ENCODE peak calls at places on chromosomes 16 and 17, in six cellular contexts. U is A673, B is PC-3, O is neural progenitor cell, Z is GM23338, J is fibroblast of lung. D is an unnamed sample.

GRCh38 chr17:31610301-31610910 is 218.9 kb downstream of the RAB11FIP4 start:
- DNase-seq in U (no peak), B (no peak), O (no peak), Z (peak; percentile 45), J (no peak), D (no peak)

GRCh38 chr16:19389246-19389645 is 28.4 kb upstream of the TMC5 start:
- DNase-seq in U (peak; percentile 53), B (peak; percentile 49), O (peak; percentile 73), Z (peak; percentile 89), J (no peak), D (peak; percentile 46)

GRCh38 chr17:27798376-27798775 is 2.0 kb downstream of the NOS2 start:
- DNase-seq in U (no peak), B (no peak), O (no peak), Z (no peak), J (no peak), D (no peak)

GRCh38 chr17:74642556-74642955 is 19.0 kb upstream of the CD300E start:
- DNase-seq in U (no peak), B (no peak), O (no peak), Z (no peak), J (no peak), D (no peak)

GRCh38 chr17:57986841-57987581 is 1.0 kb downstream of the VEZF1 start:
- DNase-seq in U (peak; percentile 73), B (peak; percentile 74), O (peak; percentile 78), Z (peak; percentile 62), J (peak; percentile 72), D (peak; percentile 56)

GRCh38 chr16:68776821-68777485 is 39.9 kb downstream of the CDH1 start:
- DNase-seq in U (no peak), B (no peak), O (no peak), Z (no peak), J (no peak), D (no peak)

GRCh38 chr17:16287563-16288027 is 65.7 kb downstream of the CENPV start:
- DNase-seq in U (no peak), B (peak; percentile 55), O (no peak), Z (no peak), J (peak; percentile 79), D (no peak)

GRCh38 chr17:58756246-58757161 is 850 bp downstream of the PPM1E start:
- DNase-seq in U (peak; percentile 33), B (no peak), O (peak; percentile 61), Z (peak; percentile 48), J (no peak), D (no peak)

GRCh38 chr16:58044266-58045019 is 18.9 kb downstream of the MMP15 start:
- DNase-seq in U (no peak), B (no peak), O (no peak), Z (no peak), J (no peak), D (no peak)

GRCh38 chr16:3776316-3776715 is 59.0 kb upstream of the TRAP1 start:
- DNase-seq in U (no peak), B (no peak), O (no peak), Z (no peak), J (no peak), D (no peak)

DNA sequence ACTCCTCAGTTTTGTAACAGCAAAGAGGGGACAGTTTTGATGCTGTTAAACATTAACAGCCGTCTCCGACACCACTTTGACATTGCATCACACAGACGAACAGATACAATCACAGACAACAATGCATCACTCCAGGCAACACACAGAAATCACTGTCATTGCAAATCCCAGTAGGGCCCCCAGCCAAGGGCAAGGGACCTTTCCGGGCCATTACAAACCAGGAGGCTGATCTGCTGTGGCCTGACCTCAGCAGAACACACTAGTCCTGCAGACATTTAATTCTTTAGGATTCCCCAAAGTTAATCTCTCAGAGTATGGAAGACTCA is 136.2 kb upstream of the RCVRN start:
- DNase-seq in U (no peak), B (no peak), O (no peak), Z (no peak), J (no peak), D (no peak)
- TF ChIP-seq CTCF in U (no peak), B (no peak), O (no peak), Z (no peak), J (no peak), D (no peak)

DNA sequence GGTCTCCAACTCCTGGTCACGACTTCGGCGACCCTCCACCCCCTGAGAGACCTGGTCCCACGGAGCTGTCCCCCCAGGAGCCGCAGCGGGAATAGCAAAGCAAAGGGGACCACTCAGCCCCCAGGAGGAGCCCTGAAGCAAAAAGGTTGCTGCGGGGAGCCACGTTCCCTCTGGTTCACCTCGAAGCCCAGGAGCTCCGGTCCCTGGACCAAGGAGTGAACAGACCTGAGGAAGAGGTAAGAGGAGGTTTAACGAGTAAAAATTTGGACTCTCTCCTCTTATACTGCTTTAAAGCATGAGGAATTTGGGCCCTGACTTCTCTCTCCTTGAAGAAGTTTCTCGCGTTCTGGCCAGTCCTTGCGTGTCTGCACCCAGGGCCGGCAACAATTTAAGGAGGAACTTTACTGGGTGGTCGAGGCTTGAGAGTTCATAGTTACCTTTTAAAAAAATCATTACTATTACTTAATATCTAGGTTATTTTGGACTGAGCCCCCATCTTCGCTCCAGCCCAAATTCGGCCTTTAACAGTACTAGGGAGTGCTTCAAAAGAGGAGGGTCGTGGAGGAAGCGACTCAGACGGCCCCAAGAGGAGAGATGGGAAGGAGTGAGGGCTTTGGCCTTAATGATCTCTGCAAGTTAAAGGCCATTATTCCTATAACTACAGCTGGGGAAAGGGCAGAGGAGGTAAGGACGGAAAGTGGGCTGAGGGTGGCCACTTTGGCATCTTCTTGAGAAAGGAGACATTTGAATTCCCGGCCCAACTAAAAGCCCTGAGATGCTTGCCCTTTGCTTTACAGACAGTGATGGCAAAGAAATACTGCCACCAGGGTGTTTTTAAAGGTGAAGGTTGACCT is 16.9 kb upstream of the HOXB9 start:
- DNase-seq in U (no peak), B (no peak), O (no peak), Z (peak; percentile 29), J (no peak), D (no peak)
- TF ChIP-seq EZH2 in U (no peak), B (no peak), O (peak; percentile 90), Z (peak; percentile 75), J (no peak), D (no peak)

DNA sequence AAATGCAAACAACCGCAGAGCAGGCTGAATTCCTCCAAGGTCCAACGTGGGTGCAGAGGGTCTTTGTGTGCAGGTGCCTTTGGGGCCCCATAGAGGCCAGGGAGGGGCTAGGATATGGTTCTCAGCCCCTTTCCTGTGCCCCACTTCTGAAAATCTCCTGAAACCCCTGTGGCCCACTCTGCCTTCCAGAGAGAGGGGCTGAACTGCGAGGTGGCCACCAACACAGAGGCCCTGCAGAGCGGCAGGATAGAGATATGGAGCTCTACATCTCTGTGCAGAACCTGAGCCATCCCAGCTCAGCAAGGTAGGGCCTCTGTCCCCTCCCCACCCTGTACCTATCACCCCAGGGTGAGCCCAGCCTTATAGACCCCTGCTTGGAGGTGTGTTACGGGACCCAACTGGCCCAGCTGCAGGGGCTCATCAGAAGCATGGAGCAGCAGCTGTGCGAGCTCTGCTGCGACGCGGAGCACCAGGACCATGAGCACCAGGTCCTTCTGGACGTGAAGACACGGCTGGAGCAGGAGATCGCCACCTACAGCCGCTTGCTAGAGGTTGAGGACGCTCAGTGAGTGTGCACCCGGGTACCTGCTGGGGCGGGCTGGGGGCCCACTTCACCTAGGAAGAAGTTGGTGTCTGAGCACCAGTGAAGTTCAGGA is 5.5 kb downstream of the USP6 start:
- DNase-seq in U (no peak), B (no peak), O (no peak), Z (no peak), J (no peak), D (no peak)
- H3K27ac ChIP-seq in U (no peak overlapping the region), B (no peak overlapping the region), O (no peak overlapping the region), Z (no peak overlapping the region), J (no peak overlapping the region), D (no peak overlapping the region)

GRCh38 chr16:70700101-70701020 is 14.5 kb upstream of the MTSS2 start:
- DNase-seq in U (no peak), B (no peak), O (no peak), Z (no peak), J (no peak), D (no peak)

GRCh38 chr16:70701596-70701995 is 15.7 kb upstream of the MTSS2 start:
- DNase-seq in U (no peak), B (no peak), O (no peak), Z (no peak), J (no peak), D (no peak)

GRCh38 chr16:70701998-70702397 is 16.1 kb upstream of the MTSS2 start:
- DNase-seq in U (no peak), B (no peak), O (no peak), Z (no peak), J (no peak), D (no peak)

GRCh38 chr16:70699696-70700095 is 13.8 kb upstream of the MTSS2 start:
- DNase-seq in U (no peak), B (no peak), O (no peak), Z (no peak), J (no peak), D (no peak)

DNA sequence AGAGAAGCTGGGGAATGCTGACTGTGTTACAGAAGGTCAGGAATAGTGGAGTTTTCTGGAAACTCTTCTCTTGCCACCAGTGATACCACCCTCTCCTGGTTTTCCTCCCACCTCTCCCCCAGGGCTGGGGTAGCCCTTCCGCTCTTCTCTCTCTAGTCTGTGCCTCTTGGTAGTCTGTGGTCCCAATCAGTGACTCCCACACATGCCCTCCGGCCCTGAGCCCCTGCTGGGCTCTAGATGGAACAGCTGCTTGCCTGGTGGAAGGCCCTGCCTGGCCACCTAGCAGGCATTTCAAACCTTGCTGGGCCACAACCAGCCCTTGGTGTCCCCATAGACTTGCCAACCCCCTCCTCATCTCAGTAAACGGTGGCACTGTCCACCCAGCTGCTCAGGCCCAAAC is 15.2 kb upstream of the MTSS2 start:
- DNase-seq in U (no peak), B (no peak), O (no peak), Z (no peak), J (no peak), D (no peak)
- TF ChIP-seq CTCF in U (no peak), B (no peak), O (no peak), Z (no peak), J (no peak), D (no peak)

DNA sequence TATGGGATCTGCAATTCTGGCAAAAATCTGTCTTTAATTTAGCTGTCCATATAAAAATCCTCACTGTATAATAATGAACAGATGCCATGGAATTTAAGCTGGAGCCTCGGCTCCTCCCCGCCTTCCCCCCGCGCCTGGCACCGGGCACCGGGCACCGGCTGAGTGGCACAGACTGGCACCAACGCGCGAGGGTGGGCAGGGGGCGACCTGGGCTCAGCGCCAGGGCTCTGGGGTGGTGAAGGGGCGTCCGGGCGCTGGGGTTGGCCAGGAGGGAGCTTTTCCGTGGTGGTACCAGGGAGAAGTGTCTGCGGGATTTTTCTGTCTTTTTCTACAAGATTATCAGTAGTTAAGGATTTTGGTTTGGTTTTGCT is 9.1 kb downstream of the NEUROD2 start:
- DNase-seq in U (no peak), B (no peak), O (no peak), Z (no peak), J (no peak), D (no peak)
- TF ChIP-seq EZH2 in U (peak; percentile 91), B (peak; percentile 92), O (no peak), Z (no peak), J (no peak), D (no peak)

D was measured in DND-41.